ENCODE peak calls at places on chromosomes 12 and 14, in four cellular contexts. S, U, Q and G are unnamed samples.

GRCh38 chr12:104350211-104350908 is 46.8 kb downstream of the EID3 start:
- DNase-seq in U (no peak), S (no peak), Q (no peak), G (no peak)

GRCh38 chr12:12784911-12785814 is at the start of gene APOLD1:
- DNase-seq in Q (no peak), S (peak), U (no peak), G (no peak)

GRCh38 chr14:90042587-90043252 is 19.1 kb upstream of the KCNK13 start:
- DNase-seq in Q (no peak), U (no peak), S (no peak), G (no peak)

GRCh38 chr12:107092669-107093546 is 441 bp downstream of the CRY1 start:
- DNase-seq in Q (peak), U (peak), S (no peak), G (peak)

GRCh38 chr12:116455540-116456306 is 103.5 kb upstream of the MAP1LC3B2 start:
- DNase-seq in U (no peak), Q (peak), S (peak), G (no peak)

GRCh38 chr14:80212025-80212402 is 710 bp upstream of the DIO2 start:
- DNase-seq in Q (no peak), U (peak), S (peak), G (peak)

GRCh38 chr14:65949711-65950516 is 536.3 kb upstream of the CCDC196 start:
- DNase-seq in S (peak), Q (no peak), U (peak), G (no peak)

GRCh38 chr14:50371546-50371945 is 25.1 kb downstream of the CDKL1 start:
- DNase-seq in S (no peak), Q (no peak), U (no peak), G (no peak)

GRCh38 chr12:52528641-52529143 is 8.5 kb upstream of the KRT5 start:
- DNase-seq in U (no peak), S (no peak), Q (no peak), G (no peak)

GRCh38 chr14:50083467-50084337 is 32.7 kb downstream of the VCPKMT start:
- DNase-seq in S (no peak), U (peak), Q (no peak), G (peak)

GRCh38 chr12:92719674-92720073 is 16.9 kb downstream of the PLEKHG7 start:
- DNase-seq in S (peak), Q (no peak), U (no peak), G (no peak)

GRCh38 chr12:11698729-11699128 is 49.3 kb downstream of the ETV6 start:
- DNase-seq in Q (no peak), U (no peak), S (no peak), G (no peak)

GRCh38 chr14:91245029-91245428 is 525 bp upstream of the GPR68 start:
- DNase-seq in S (no peak), Q (no peak), U (no peak), G (no peak)

GRCh38 chr14:93788307-93788556 is at the start of gene PRIMA1:
- DNase-seq in Q (no peak), S (no peak), U (no peak), G (no peak)

GRCh38 chr14:101077511-101078074 is 174.1 kb upstream of the RTL1 start:
- DNase-seq in S (no peak), Q (no peak), U (no peak), G (no peak)

GRCh38 chr14:59360923-59361794 is 104.0 kb downstream of the GPR135 start:
- DNase-seq in S (peak), U (no peak), Q (peak), G (no peak)

GRCh38 chr12:17192721-17193120 is 586.8 kb upstream of the LMO3 start:
- DNase-seq in U (no peak), Q (no peak), S (no peak), G (no peak)

GRCh38 chr12:117522559-117522958 is 161.1 kb upstream of the NOS1 start:
- DNase-seq in S (no peak), U (no peak), Q (no peak), G (no peak)

GRCh38 chr14:23147676-23148075 is 28.6 kb upstream of the CEBPE start:
- DNase-seq in U (no peak), Q (no peak), S (peak), G (no peak)

GRCh38 chr12:25054783-25055144 is 105.9 kb upstream of the BCAT1 start:
- DNase-seq in Q (no peak), U (no peak), S (peak), G (no peak)

GRCh38 chr12:104285740-104286537 is 17.6 kb upstream of the EID3 start:
- DNase-seq in Q (peak), U (no peak), S (no peak), G (no peak)

GRCh38 chr14:41718477-41719166 is 111.9 kb downstream of the LRFN5 start:
- DNase-seq in U (no peak), S (no peak), Q (peak), G (no peak)

GRCh38 chr14:105356927-105357326 is 41.4 kb upstream of the TEX22 start:
- DNase-seq in Q (no peak), U (no peak), S (no peak), G (no peak)

GRCh38 chr14:69328765-69329164 is 68.8 kb downstream of the GALNT16 start:
- DNase-seq in U (no peak), S (no peak), Q (no peak), G (no peak)

GRCh38 chr12:68856510-68856909 is 48.5 kb downstream of the MDM2 start:
- DNase-seq in S (no peak), U (no peak), Q (no peak), G (no peak)

GRCh38 chr12:67517181-67517887 is 131.2 kb upstream of the DYRK2 start:
- DNase-seq in U (no peak), Q (no peak), S (peak), G (no peak)

GRCh38 chr14:22977684-22978486 is 4.5 kb downstream of the AJUBA start:
- DNase-seq in Q (no peak), U (no peak), S (peak), G (no peak)

GRCh38 chr12:5708371-5708770 is 236.7 kb downstream of the ANO2 start:
- DNase-seq in U (no peak), S (no peak), Q (no peak), G (no peak)

GRCh38 chr14:70753518-70753953 is 55.8 kb downstream of the MAP3K9 start:
- DNase-seq in Q (no peak), U (no peak), S (no peak), G (no peak)

GRCh38 chr14:61477845-61478438 is 156.6 kb downstream of the PRKCH start:
- DNase-seq in Q (no peak), S (peak), U (no peak), G (no peak)

GRCh38 chr12:57429473-57430116 is 1.2 kb downstream of the R3HDM2 start:
- DNase-seq in Q (no peak), S (no peak), U (no peak), G (no peak)

GRCh38 chr12:108699955-108700563 is 31.3 kb downstream of the CORO1C start:
- DNase-seq in S (peak), Q (no peak), U (no peak), G (no peak)

GRCh38 chr12:59452746-59453145 is 143.1 kb upstream of the SLC16A7 start:
- DNase-seq in S (peak), U (no peak), Q (no peak), G (no peak)

GRCh38 chr14:75521415-75522199 is 662 bp upstream of the BATF start:
- DNase-seq in Q (no peak), U (peak), S (no peak), G (peak)

GRCh38 chr12:120774169-120774916 is 48.7 kb downstream of the ACADS start:
- DNase-seq in S (no peak), U (no peak), Q (no peak), G (no peak)

GRCh38 chr12:106245767-106246166 is 2.1 kb downstream of the CKAP4 start:
- DNase-seq in S (peak), U (no peak), Q (no peak), G (no peak)

GRCh38 chr14:89681086-89682018 is 264.3 kb upstream of the FOXN3 start:
- DNase-seq in Q (no peak), U (peak), S (no peak), G (peak)

GRCh38 chr12:69689638-69690037 is 9.5 kb downstream of the BEST3 start:
- DNase-seq in S (no peak), Q (no peak), U (no peak), G (no peak)

GRCh38 chr14:32426596-32427408 is 97.7 kb downstream of the AKAP6 start:
- DNase-seq in S (no peak), Q (peak), U (no peak), G (no peak)